ENCODE peak calls at places on chromosomes 16 and 17, in six cellular contexts. I, O, Z, C, K and V are unnamed samples. For H3K4me1 and H3K27me3, the result is how much of the 10 kb centered on the place peaks cover.

GRCh38 chr17:22692066-22692800 is 999.9 kb downstream of the KCNJ18 start:
- ATAC-seq in I (no peak), O (no peak), Z (no peak), C (no peak), K (no peak), V (no peak)

GRCh38 chr17:62172492-62173291 is 107.6 kb upstream of the MED13 start:
- ATAC-seq in I (no peak), O (no peak), Z (no peak), C (no peak), K (no peak), V (no peak)

GRCh38 chr17:8282345-8282744 is 6.1 kb upstream of the RANGRF start:
- ATAC-seq in I (no peak), O (no peak), Z (no peak), C (no peak), K (no peak), V (no peak)

GRCh38 chr17:2412561-2413021 is 11.7 kb upstream of the MNT start:
- ATAC-seq in I (peak), O (peak), Z (no peak), C (peak), K (no peak), V (peak)

GRCh38 chr17:38947189-38947588 is 20.0 kb downstream of the FBXO47 start:
- ATAC-seq in I (no peak), O (no peak), Z (no peak), C (no peak), K (no peak), V (no peak)

GRCh38 chr16:17343729-17344128 is 127.0 kb downstream of the XYLT1 start:
- ATAC-seq in I (no peak), O (no peak), Z (no peak), C (peak), K (no peak), V (no peak)

GRCh38 chr17:39027037-39027436 is 59.8 kb upstream of the FBXO47 start:
- ATAC-seq in I (peak), O (peak), Z (peak), C (peak), K (peak), V (peak)

GRCh38 chr17:71304498-71305158 is 816.2 kb upstream of the SOX9 start:
- ATAC-seq in I (no peak), O (no peak), Z (no peak), C (no peak), K (no peak), V (no peak)

GRCh38 chr17:2853111-2853721 is 57.0 kb downstream of the RAP1GAP2 start:
- ATAC-seq in I (peak), O (peak), Z (peak), C (peak), K (no peak), V (peak)

GRCh38 chr17:73126716-73127473 is 34.4 kb upstream of the SLC39A11 start:
- ATAC-seq in I (no peak), O (no peak), Z (no peak), C (no peak), K (no peak), V (no peak)

GRCh38 chr16:53580038-53580802 is 77.2 kb upstream of the AKTIP start:
- ATAC-seq in I (no peak), O (no peak), Z (no peak), C (no peak), K (no peak), V (no peak)

GRCh38 chr17:3801043-3801746 is at the start of gene ITGAE:
- ATAC-seq in I (no peak), O (no peak), Z (no peak), C (no peak), K (no peak), V (no peak)

GRCh38 chr16:9966569-9967157 is 215.6 kb downstream of the GRIN2A start:
- ATAC-seq in I (no peak), O (no peak), Z (peak), C (no peak), K (no peak), V (no peak)
- H3K4me1 ChIP-seq in I (under half), O (under half), Z (under half), C (under half), K (under half), V (under half)

DNA sequence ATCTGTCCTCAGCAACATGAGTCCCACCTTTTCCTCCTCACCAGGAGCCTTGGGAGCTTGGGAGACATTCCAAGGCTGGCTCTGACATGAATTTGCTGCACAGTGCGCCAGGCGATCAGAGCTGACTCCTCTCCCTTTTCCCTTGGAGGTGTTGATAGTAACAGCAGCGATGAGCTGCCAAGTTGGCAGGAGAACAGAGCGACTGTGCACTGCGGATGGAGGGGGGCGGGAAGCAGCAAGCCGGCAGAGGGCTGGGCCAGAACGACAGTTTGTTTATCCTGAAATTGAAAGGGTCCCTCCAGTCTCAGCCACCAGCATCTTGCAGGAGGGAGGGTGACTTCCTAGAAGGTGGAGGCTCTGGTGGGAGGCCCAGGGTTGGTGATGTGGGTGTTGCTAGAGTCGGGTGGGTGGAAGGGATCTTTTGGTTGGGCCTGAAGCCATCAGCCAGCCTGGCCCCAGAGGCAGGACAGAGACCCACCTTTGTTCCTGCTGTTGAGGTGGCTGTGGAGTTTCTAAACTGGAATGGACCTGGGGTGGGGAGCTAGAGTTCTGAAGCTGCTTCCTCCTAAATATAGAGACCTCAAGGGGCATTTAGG is 22.5 kb upstream of the DYNLL2 start:
- ATAC-seq in I (peak), O (no peak), Z (peak), C (peak), K (peak), V (peak)
- H3K27me3 ChIP-seq in I (under half), O (under half), Z (under half), C (under half), K (under half), V (under half)

GRCh38 chr17:59335685-59336084 is 4.2 kb downstream of the YPEL2 start:
- ATAC-seq in I (no peak), O (no peak), Z (no peak), C (no peak), K (no peak), V (no peak)

GRCh38 chr17:59341922-59342321 is 10.5 kb downstream of the YPEL2 start:
- ATAC-seq in I (no peak), O (no peak), Z (no peak), C (no peak), K (no peak), V (no peak)

GRCh38 chr17:59342681-59343127 is 11.2 kb downstream of the YPEL2 start:
- ATAC-seq in I (no peak), O (no peak), Z (no peak), C (no peak), K (no peak), V (no peak)

GRCh38 chr17:59333845-59334244 is 2.4 kb downstream of the YPEL2 start:
- ATAC-seq in I (no peak), O (no peak), Z (no peak), C (no peak), K (no peak), V (no peak)

DNA sequence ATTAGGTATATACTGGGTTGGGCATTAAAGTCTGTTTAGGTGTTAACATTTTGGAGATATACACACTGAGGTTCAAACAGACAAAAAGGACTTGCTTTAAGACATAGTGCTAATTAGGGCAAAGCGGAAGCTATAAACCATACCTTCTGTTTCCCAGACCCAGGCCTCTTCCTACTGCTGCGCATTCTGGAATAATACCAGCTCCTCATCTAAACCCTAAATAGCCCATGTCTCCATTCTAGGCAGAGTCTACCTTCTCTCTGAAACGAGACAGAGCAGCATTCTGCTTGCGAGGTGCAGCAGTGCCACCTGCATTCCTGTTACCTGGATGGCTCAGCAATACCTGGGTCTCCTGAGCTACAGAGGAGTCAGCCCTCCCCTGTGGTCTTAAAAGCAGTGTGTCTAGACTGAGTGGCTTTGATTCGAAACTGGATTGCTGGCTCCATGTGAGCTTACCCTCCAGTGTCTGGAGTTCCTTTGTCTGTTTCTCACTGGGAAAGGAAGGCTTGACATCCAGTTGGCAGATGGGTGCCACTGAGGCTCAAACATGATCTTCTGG is 6.4 kb downstream of the YPEL2 start:
- ATAC-seq in I (no peak), O (no peak), Z (no peak), C (no peak), K (no peak), V (no peak)
- H3K4me1 ChIP-seq in I (half or more), O (under half), Z (under half), C (under half), K (under half), V (under half)

GRCh38 chr17:74360993-74361612 is 565 bp downstream of the BTBD17 start:
- ATAC-seq in I (no peak), O (peak), Z (peak), C (peak), K (no peak), V (no peak)

GRCh38 chr17:74359916-74360315 is 1.8 kb downstream of the BTBD17 start:
- ATAC-seq in I (no peak), O (no peak), Z (no peak), C (no peak), K (no peak), V (no peak)

GRCh38 chr17:74356640-74357465 is 4.8 kb downstream of the BTBD17 start:
- ATAC-seq in I (peak), O (peak), Z (no peak), C (peak), K (no peak), V (no peak)

GRCh38 chr17:74357466-74357809 is 4.2 kb downstream of the BTBD17 start:
- ATAC-seq in I (no peak), O (no peak), Z (no peak), C (no peak), K (no peak), V (no peak)

GRCh38 chr17:74358696-74359095 is 3.0 kb downstream of the BTBD17 start:
- ATAC-seq in I (no peak), O (no peak), Z (no peak), C (no peak), K (no peak), V (no peak)
- H3K27me3 ChIP-seq in I (half or more), O (half or more), Z (under half), C (under half), K (under half), V (half or more)

GRCh38 chr16:10572611-10573010 is 7.8 kb downstream of the EMP2 start:
- ATAC-seq in I (no peak), O (no peak), Z (no peak), C (no peak), K (no peak), V (no peak)

GRCh38 chr16:10578474-10579316 is 1.7 kb downstream of the EMP2 start:
- ATAC-seq in I (peak), O (peak), Z (no peak), C (peak), K (no peak), V (no peak)

GRCh38 chr16:10576390-10577304 is 3.8 kb downstream of the EMP2 start:
- ATAC-seq in I (no peak), O (no peak), Z (no peak), C (no peak), K (no peak), V (no peak)

GRCh38 chr16:10577305-10578202 is 2.8 kb downstream of the EMP2 start:
- ATAC-seq in I (peak), O (peak), Z (no peak), C (no peak), K (no peak), V (peak)

DNA sequence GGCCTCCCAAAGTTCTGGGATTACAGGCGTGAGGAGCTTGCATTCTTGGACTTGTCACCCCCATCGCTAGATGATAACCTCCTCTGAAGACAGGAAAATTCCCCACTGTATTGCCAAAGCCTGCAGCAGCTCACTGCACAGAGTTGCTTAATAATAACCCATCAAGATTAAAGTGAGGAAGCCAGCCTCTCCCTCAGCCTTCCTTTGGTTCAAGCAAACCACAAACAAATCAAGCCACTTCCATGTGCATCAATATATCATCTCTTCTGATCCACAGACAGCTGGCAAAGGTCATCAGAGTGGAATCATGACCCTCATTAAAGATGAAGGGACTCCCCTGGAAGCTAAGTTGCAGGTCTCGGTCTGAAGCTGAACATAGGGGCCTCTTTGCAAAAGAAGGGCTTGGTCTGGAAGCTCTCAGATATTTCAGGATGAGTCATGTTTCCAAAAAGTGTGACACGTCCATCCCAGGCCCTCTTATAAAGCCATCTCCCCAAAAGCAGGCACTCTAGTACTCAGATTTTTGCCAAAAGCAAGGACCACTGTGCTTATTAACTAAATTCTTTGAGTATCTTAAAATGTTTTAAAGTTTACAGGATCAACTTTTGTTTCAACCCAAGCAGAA is 4.8 kb downstream of the EMP2 start:
- ATAC-seq in I (no peak), O (no peak), Z (no peak), C (no peak), K (no peak), V (no peak)
- H3K4me1 ChIP-seq in I (half or more), O (under half), Z (under half), C (under half), K (under half), V (under half)

GRCh38 chr17:49977463-49978389 is 8.7 kb downstream of the DLX4 start:
- ATAC-seq in I (peak), O (no peak), Z (no peak), C (no peak), K (no peak), V (no peak)

GRCh38 chr17:49979748-49980479 is 10.9 kb downstream of the DLX4 start:
- ATAC-seq in I (no peak), O (no peak), Z (no peak), C (no peak), K (no peak), V (no peak)

GRCh38 chr17:49976828-49977202 is 7.8 kb downstream of the DLX4 start:
- ATAC-seq in I (no peak), O (no peak), Z (no peak), C (no peak), K (no peak), V (no peak)

GRCh38 chr17:49976163-49976827 is 7.3 kb downstream of the DLX4 start:
- ATAC-seq in I (no peak), O (no peak), Z (peak), C (peak), K (no peak), V (no peak)

DNA sequence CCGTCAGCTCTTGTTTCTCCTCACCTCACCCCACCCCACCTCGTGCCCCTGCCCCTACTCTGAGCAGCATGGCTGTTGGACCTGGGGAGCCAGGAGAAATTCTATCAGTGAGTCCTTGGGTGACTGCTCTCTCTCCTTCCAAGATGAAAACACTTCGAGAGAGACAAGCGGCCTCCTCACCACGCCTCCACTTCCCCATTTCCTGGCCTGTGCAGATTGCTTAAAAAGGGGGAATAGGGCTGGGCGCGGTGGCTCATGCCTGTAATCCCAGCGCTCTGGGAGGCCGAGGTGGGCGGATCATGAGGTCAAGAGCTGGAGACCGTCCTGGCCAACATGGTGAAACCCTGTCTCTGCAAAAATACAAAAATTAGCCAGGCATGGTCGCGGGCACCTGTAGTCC is 9.5 kb downstream of the DLX4 start:
- ATAC-seq in I (no peak), O (no peak), Z (no peak), C (no peak), K (no peak), V (no peak)
- H3K27me3 ChIP-seq in I (half or more), O (under half), Z (under half), C (under half), K (under half), V (half or more)

GRCh38 chr16:1173778-1174451 is 21.0 kb downstream of the CACNA1H start:
- ATAC-seq in I (no peak), O (no peak), Z (no peak), C (peak), K (no peak), V (no peak)
- H3K4me1 ChIP-seq in I (under half), O (under half), Z (under half), C (under half), K (under half), V (under half)

GRCh38 chr16:85838381-85838780 is 38.9 kb downstream of the COX4I1 start:
- ATAC-seq in I (no peak), O (no peak), Z (no peak), C (no peak), K (no peak), V (no peak)
- H3K27me3 ChIP-seq in I (half or more), O (half or more), Z (under half), C (under half), K (under half), V (half or more)

GRCh38 chr17:77884019-77884418 is 74.5 kb upstream of the TNRC6C start:
- ATAC-seq in I (no peak), O (no peak), Z (no peak), C (no peak), K (no peak), V (no peak)

GRCh38 chr17:77887110-77887463 is 71.4 kb upstream of the TNRC6C start:
- ATAC-seq in I (no peak), O (no peak), Z (no peak), C (no peak), K (no peak), V (no peak)

GRCh38 chr17:77884967-77885641 is 73.4 kb upstream of the TNRC6C start:
- ATAC-seq in I (no peak), O (no peak), Z (no peak), C (no peak), K (no peak), V (no peak)

GRCh38 chr17:77886387-77886728 is 72.1 kb upstream of the TNRC6C start:
- ATAC-seq in I (no peak), O (no peak), Z (no peak), C (no peak), K (no peak), V (no peak)

DNA sequence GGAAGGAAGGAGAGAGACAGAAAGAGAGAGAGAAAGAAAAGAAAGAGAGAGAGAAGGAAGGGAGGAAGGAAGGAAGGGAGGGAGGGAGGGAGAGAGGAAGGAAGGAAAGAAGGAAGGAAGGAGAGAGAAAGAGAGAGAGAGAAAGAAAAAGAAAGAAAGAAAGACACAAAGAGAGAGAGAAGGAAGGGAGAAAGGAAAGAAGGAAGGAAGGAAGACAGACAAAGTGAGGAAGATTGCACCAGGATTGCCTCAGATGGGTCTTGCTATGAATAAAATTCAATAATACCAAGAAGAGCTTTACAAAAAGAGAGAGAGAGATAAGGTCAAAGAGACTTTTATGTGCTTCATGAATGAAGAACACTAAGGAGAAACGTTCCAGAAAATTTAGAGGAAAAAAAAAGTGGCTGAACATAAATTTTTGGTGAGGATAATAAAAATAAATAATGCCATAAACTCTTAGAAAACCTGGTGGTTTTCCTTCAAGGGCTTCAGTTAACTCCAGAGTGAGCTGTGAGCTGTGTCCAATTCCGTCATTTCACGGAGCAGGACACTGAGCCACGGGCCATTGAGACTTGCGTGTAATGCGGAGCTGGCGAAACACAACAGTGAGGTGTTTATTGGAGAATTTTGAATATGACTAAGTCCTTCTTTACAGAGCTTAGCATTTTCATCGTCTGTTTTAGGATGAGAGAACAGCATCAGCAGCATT is 72.7 kb upstream of the TNRC6C start:
- ATAC-seq in I (no peak), O (no peak), Z (no peak), C (no peak), K (no peak), V (no peak)
- H3K4me1 ChIP-seq in I (under half), O (under half), Z (under half), C (under half), K (under half), V (under half)